ENCODE peak calls at places on chromosomes 2 and 18, in eight cellular contexts. One of them, this sample, is unnamed. For H3K9me2, the result is how much of the 10 kb centered on the place peaks cover.

GRCh38 chr2:236572482-236572881 is 2.9 kb downstream of the ACKR3 start:
- DNase-seq in HCT116: no peak
- DNase-seq in PC-3: no peak
- DNase-seq in OCI-LY7: no peak
- DNase-seq in hepatocyte: no peak
- DNase-seq in GM23248: peak
- DNase-seq in MM.1S: no peak
- DNase-seq in SK-N-SH: no peak
- DNase-seq in this sample: peak

GRCh38 chr2:237904806-237905599 is 45.6 kb downstream of the RAMP1 start:
- DNase-seq in HCT116: no peak
- DNase-seq in PC-3: no peak
- DNase-seq in OCI-LY7: peak
- DNase-seq in hepatocyte: no peak
- DNase-seq in GM23248: peak
- DNase-seq in MM.1S: peak
- DNase-seq in SK-N-SH: no peak
- DNase-seq in this sample: no peak

GRCh38 chr18:49861659-49862058 is 48.3 kb upstream of the ACAA2 start:
- DNase-seq in HCT116: no peak
- DNase-seq in PC-3: peak
- DNase-seq in OCI-LY7: peak
- DNase-seq in hepatocyte: no peak
- DNase-seq in GM23248: peak
- DNase-seq in MM.1S: peak
- DNase-seq in SK-N-SH: no peak
- DNase-seq in this sample: peak

GRCh38 chr2:230869691-230870543 is 5.2 kb downstream of the ITM2C start:
- DNase-seq in HCT116: no peak
- DNase-seq in PC-3: no peak
- DNase-seq in OCI-LY7: no peak
- DNase-seq in hepatocyte: peak
- DNase-seq in GM23248: no peak
- DNase-seq in MM.1S: peak
- DNase-seq in SK-N-SH: peak
- DNase-seq in this sample: no peak

GRCh38 chr2:212289301-212289700 is 249.3 kb downstream of the ERBB4 start:
- DNase-seq in HCT116: no peak
- DNase-seq in PC-3: peak
- DNase-seq in OCI-LY7: no peak
- DNase-seq in hepatocyte: no peak
- DNase-seq in GM23248: no peak
- DNase-seq in MM.1S: no peak
- DNase-seq in SK-N-SH: no peak
- DNase-seq in this sample: no peak

GRCh38 chr2:219441451-219442205 is 7.0 kb downstream of the SPEG start:
- DNase-seq in HCT116: no peak
- DNase-seq in PC-3: peak
- DNase-seq in OCI-LY7: peak
- DNase-seq in hepatocyte: peak
- DNase-seq in GM23248: peak
- DNase-seq in MM.1S: peak
- DNase-seq in SK-N-SH: peak
- DNase-seq in this sample: peak

GRCh38 chr2:24893934-24894333 is 26.1 kb downstream of the ADCY3 start:
- DNase-seq in HCT116: no peak
- DNase-seq in PC-3: peak
- DNase-seq in OCI-LY7: no peak
- DNase-seq in hepatocyte: no peak
- DNase-seq in GM23248: peak
- DNase-seq in MM.1S: no peak
- DNase-seq in SK-N-SH: no peak
- DNase-seq in this sample: no peak

GRCh38 chr2:113962692-113963480 is 73.0 kb downstream of the ACTR3 start:
- DNase-seq in HCT116: no peak
- DNase-seq in PC-3: peak
- DNase-seq in OCI-LY7: no peak
- DNase-seq in hepatocyte: no peak
- DNase-seq in GM23248: peak
- DNase-seq in MM.1S: no peak
- DNase-seq in SK-N-SH: no peak
- DNase-seq in this sample: no peak

GRCh38 chr2:206480161-206480560 is 36.8 kb downstream of the ADAM23 start:
- DNase-seq in HCT116: no peak
- DNase-seq in PC-3: no peak
- DNase-seq in OCI-LY7: no peak
- DNase-seq in hepatocyte: no peak
- DNase-seq in GM23248: peak
- DNase-seq in MM.1S: no peak
- DNase-seq in SK-N-SH: no peak
- DNase-seq in this sample: no peak

GRCh38 chr2:209974566-209974965 is 27.9 kb upstream of the RPE start:
- DNase-seq in HCT116: no peak
- DNase-seq in PC-3: peak
- DNase-seq in OCI-LY7: no peak
- DNase-seq in hepatocyte: no peak
- DNase-seq in GM23248: peak
- DNase-seq in MM.1S: no peak
- DNase-seq in SK-N-SH: no peak
- DNase-seq in this sample: no peak

GRCh38 chr18:6257950-6258349 is 156.8 kb downstream of the L3MBTL4 start:
- DNase-seq in HCT116: no peak
- DNase-seq in PC-3: no peak
- DNase-seq in OCI-LY7: no peak
- DNase-seq in hepatocyte: no peak
- DNase-seq in GM23248: no peak
- DNase-seq in MM.1S: no peak
- DNase-seq in SK-N-SH: no peak
- DNase-seq in this sample: peak

GRCh38 chr2:73028841-73029240 is 42.7 kb downstream of the SFXN5 start:
- DNase-seq in HCT116: no peak
- DNase-seq in PC-3: no peak
- DNase-seq in OCI-LY7: no peak
- DNase-seq in hepatocyte: no peak
- DNase-seq in GM23248: peak
- DNase-seq in MM.1S: no peak
- DNase-seq in SK-N-SH: no peak
- DNase-seq in this sample: no peak

GRCh38 chr2:127197475-127198385 is 22.4 kb downstream of the CYP27C1 start:
- DNase-seq in HCT116: peak
- DNase-seq in PC-3: peak
- DNase-seq in OCI-LY7: peak
- DNase-seq in hepatocyte: peak
- DNase-seq in GM23248: peak
- DNase-seq in MM.1S: peak
- DNase-seq in SK-N-SH: peak
- DNase-seq in this sample: peak

GRCh38 chr2:239154971-239155805 is 245.6 kb downstream of the HDAC4 start:
- DNase-seq in HCT116: no peak
- DNase-seq in PC-3: no peak
- DNase-seq in OCI-LY7: no peak
- DNase-seq in hepatocyte: no peak
- DNase-seq in GM23248: no peak
- DNase-seq in MM.1S: no peak
- DNase-seq in SK-N-SH: no peak
- DNase-seq in this sample: no peak

GRCh38 chr2:37816036-37816435 is 109.1 kb upstream of the RMDN2 start:
- DNase-seq in HCT116: no peak
- DNase-seq in PC-3: no peak
- DNase-seq in OCI-LY7: no peak
- DNase-seq in hepatocyte: no peak
- DNase-seq in GM23248: no peak
- DNase-seq in MM.1S: no peak
- DNase-seq in SK-N-SH: no peak
- DNase-seq in this sample: no peak

GRCh38 chr2:224927671-224928173 is 114.5 kb downstream of the DOCK10 start:
- DNase-seq in HCT116: no peak
- DNase-seq in PC-3: peak
- DNase-seq in OCI-LY7: no peak
- DNase-seq in hepatocyte: no peak
- DNase-seq in GM23248: no peak
- DNase-seq in MM.1S: no peak
- DNase-seq in SK-N-SH: no peak
- DNase-seq in this sample: no peak

GRCh38 chr2:233404227-233404626 is 49.9 kb downstream of the DGKD start:
- DNase-seq in HCT116: peak
- DNase-seq in PC-3: peak
- DNase-seq in OCI-LY7: peak
- DNase-seq in hepatocyte: no peak
- DNase-seq in GM23248: peak
- DNase-seq in MM.1S: peak
- DNase-seq in SK-N-SH: no peak
- DNase-seq in this sample: peak

GRCh38 chr2:181185948-181186347 is 205.5 kb downstream of the UBE2E3 start:
- DNase-seq in HCT116: no peak
- DNase-seq in PC-3: peak
- DNase-seq in OCI-LY7: no peak
- DNase-seq in hepatocyte: no peak
- DNase-seq in GM23248: peak
- DNase-seq in MM.1S: no peak
- DNase-seq in SK-N-SH: no peak
- DNase-seq in this sample: no peak

DNA sequence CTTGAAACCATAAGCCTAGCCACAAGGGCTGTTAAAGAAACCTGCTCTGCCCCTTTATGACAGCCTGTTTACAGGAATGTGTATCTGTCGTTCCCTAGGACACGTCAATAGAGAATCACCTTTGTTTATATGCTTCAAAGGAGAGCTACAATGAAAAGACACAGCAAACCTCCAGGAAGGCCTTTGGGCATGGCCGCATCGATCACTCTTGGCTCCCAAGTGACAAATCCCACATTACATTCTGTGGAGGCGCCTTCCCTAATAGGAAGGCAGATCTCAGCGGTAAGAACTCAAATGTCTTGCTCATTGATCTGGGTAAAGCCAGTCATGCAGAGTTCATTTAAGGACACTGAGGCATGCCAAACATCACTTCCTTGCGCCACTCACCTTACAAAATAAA is 26.5 kb downstream of the KIAA2012 start:
- DNase-seq in HCT116: no peak
- DNase-seq in PC-3: peak
- DNase-seq in OCI-LY7: no peak
- DNase-seq in hepatocyte: no peak
- DNase-seq in GM23248: no peak
- DNase-seq in MM.1S: no peak
- DNase-seq in SK-N-SH: no peak
- DNase-seq in this sample: peak
- TF ChIP-seq EZH2phosphoT487 in HCT116: no peak
- TF ChIP-seq EZH2phosphoT487 in PC-3: no peak
- TF ChIP-seq EZH2phosphoT487 in OCI-LY7: no peak
- TF ChIP-seq EZH2phosphoT487 in hepatocyte: no peak
- TF ChIP-seq EZH2phosphoT487 in GM23248: no peak
- TF ChIP-seq EZH2phosphoT487 in MM.1S: no peak
- TF ChIP-seq EZH2phosphoT487 in SK-N-SH: no peak
- TF ChIP-seq EZH2phosphoT487 in this sample: no peak

GRCh38 chr18:75472906-75473305 is 45.4 kb upstream of the SMIM21 start:
- DNase-seq in HCT116: no peak
- DNase-seq in PC-3: no peak
- DNase-seq in OCI-LY7: no peak
- DNase-seq in hepatocyte: no peak
- DNase-seq in GM23248: no peak
- DNase-seq in MM.1S: no peak
- DNase-seq in SK-N-SH: no peak
- DNase-seq in this sample: no peak
- H3K9me2 ChIP-seq in HCT116: under half
- H3K9me2 ChIP-seq in PC-3: under half
- H3K9me2 ChIP-seq in OCI-LY7: under half
- H3K9me2 ChIP-seq in hepatocyte: under half
- H3K9me2 ChIP-seq in GM23248: under half
- H3K9me2 ChIP-seq in MM.1S: under half
- H3K9me2 ChIP-seq in SK-N-SH: under half
- H3K9me2 ChIP-seq in this sample: under half

GRCh38 chr2:145379934-145380333 is 860.0 kb upstream of the ZEB2 start:
- DNase-seq in HCT116: no peak
- DNase-seq in PC-3: no peak
- DNase-seq in OCI-LY7: no peak
- DNase-seq in hepatocyte: no peak
- DNase-seq in GM23248: no peak
- DNase-seq in MM.1S: no peak
- DNase-seq in SK-N-SH: no peak
- DNase-seq in this sample: no peak
- H2AFZ ChIP-seq in HCT116: no peak
- H2AFZ ChIP-seq in PC-3: no peak
- H2AFZ ChIP-seq in OCI-LY7: no peak
- H2AFZ ChIP-seq in hepatocyte: no peak
- H2AFZ ChIP-seq in GM23248: no peak
- H2AFZ ChIP-seq in MM.1S: no peak
- H2AFZ ChIP-seq in SK-N-SH: no peak
- H2AFZ ChIP-seq in this sample: no peak

GRCh38 chr2:98571121-98571701 is 37.1 kb downstream of the COA5 start:
- DNase-seq in HCT116: no peak
- DNase-seq in PC-3: no peak
- DNase-seq in OCI-LY7: no peak
- DNase-seq in hepatocyte: no peak
- DNase-seq in GM23248: no peak
- DNase-seq in MM.1S: no peak
- DNase-seq in SK-N-SH: no peak
- DNase-seq in this sample: no peak

GRCh38 chr2:98569915-98570314 is 38.4 kb downstream of the COA5 start:
- DNase-seq in HCT116: no peak
- DNase-seq in PC-3: no peak
- DNase-seq in OCI-LY7: no peak
- DNase-seq in hepatocyte: no peak
- DNase-seq in GM23248: no peak
- DNase-seq in MM.1S: no peak
- DNase-seq in SK-N-SH: no peak
- DNase-seq in this sample: no peak

GRCh38 chr2:98568161-98568956 is 40.0 kb downstream of the COA5 start:
- DNase-seq in HCT116: no peak
- DNase-seq in PC-3: no peak
- DNase-seq in OCI-LY7: no peak
- DNase-seq in hepatocyte: no peak
- DNase-seq in GM23248: peak
- DNase-seq in MM.1S: no peak
- DNase-seq in SK-N-SH: no peak
- DNase-seq in this sample: no peak

GRCh38 chr2:98570356-98570755 is 38.0 kb downstream of the COA5 start:
- DNase-seq in HCT116: no peak
- DNase-seq in PC-3: no peak
- DNase-seq in OCI-LY7: no peak
- DNase-seq in hepatocyte: no peak
- DNase-seq in GM23248: no peak
- DNase-seq in MM.1S: no peak
- DNase-seq in SK-N-SH: no peak
- DNase-seq in this sample: no peak

DNA sequence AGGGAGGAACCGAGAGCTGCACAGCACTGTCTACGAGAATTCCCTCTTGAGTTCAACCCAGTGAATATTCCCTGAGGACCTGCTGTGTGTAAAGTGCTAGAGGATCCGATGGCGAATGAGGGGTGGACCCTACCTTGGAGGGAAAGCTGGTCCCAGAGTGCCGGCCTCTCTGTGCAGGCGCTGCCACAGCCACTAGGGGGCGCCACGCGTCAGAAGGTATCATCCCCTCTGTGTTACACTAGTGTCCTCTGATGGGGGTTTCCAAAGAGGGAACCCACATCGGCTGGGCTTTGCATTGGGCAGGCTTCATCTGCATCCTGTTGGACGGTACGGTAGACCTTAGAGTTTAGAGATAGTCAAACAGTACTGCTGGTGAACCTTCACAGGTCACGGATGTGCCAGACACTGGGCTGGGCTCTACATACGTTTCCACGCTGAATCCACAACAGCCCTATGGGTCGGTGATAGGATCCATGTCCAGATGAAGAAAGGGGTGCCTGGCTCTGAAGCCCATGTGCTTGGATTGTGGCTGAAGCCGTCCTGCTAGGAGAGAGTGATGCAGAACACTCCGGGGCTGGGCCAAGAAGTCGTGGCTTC is 39.0 kb downstream of the COA5 start:
- DNase-seq in HCT116: peak
- DNase-seq in PC-3: peak
- DNase-seq in OCI-LY7: peak
- DNase-seq in hepatocyte: peak
- DNase-seq in GM23248: peak
- DNase-seq in MM.1S: no peak
- DNase-seq in SK-N-SH: peak
- DNase-seq in this sample: peak
- TF ChIP-seq EZH2phosphoT487 in HCT116: no peak
- TF ChIP-seq EZH2phosphoT487 in PC-3: no peak
- TF ChIP-seq EZH2phosphoT487 in OCI-LY7: no peak
- TF ChIP-seq EZH2phosphoT487 in hepatocyte: no peak
- TF ChIP-seq EZH2phosphoT487 in GM23248: no peak
- TF ChIP-seq EZH2phosphoT487 in MM.1S: no peak
- TF ChIP-seq EZH2phosphoT487 in SK-N-SH: no peak
- TF ChIP-seq EZH2phosphoT487 in this sample: no peak